ENCODE peak calls at places on chromosomes 1 and 21, in four cellular contexts. G is NCI-H345, N is fibroblast of mammary gland, M is NAMALWA. E is an unnamed sample.

GRCh38 chr1:21919520-21919919 is 17.6 kb downstream of the HSPG2 start:
- DNase-seq in G (no peak), N (peak), M (no peak), E (no peak)

GRCh38 chr1:47578026-47578861 is 140.4 kb downstream of the FOXD2 start:
- DNase-seq in G (no peak), N (no peak), M (no peak), E (no peak)

GRCh38 chr1:59814180-59814900 is 409 bp upstream of the HOOK1 start:
- DNase-seq in G (peak), N (peak), M (no peak), E (peak)

GRCh38 chr1:41476807-41477361 is 7.6 kb downstream of the EDN2 start:
- DNase-seq in G (no peak), N (no peak), M (no peak), E (no peak)

GRCh38 chr21:45834026-45834715 is 147.4 kb upstream of the COL6A1 start:
- DNase-seq in G (no peak), N (no peak), M (no peak), E (no peak)

GRCh38 chr1:15016526-15016925 is 137.0 kb upstream of the TMEM51 start:
- DNase-seq in G (no peak), N (no peak), M (no peak), E (no peak)

GRCh38 chr1:12613180-12613579 is 4.8 kb downstream of the DHRS3 start:
- DNase-seq in G (no peak), N (no peak), M (no peak), E (no peak)

GRCh38 chr1:88169939-88170338 is 514.1 kb upstream of the PKN2 start:
- DNase-seq in G (no peak), N (no peak), M (no peak), E (no peak)

E was measured in activated naive CD4-positive, alpha-beta T cell treated with anti-CD3 and anti-CD28 coated beads, Interleukin-2, amount 50 U/mL, for 72 hours.